ENCODE peak calls at places on chromosomes 5 and 9, in seven cellular contexts. I is HepG2, X is A549, K is body of pancreas, T is sigmoid colon, S is tibial nerve, G is stomach. Y is an unnamed sample.

GRCh38 chr9:132908635-132909034 is 29.9 kb downstream of the SPACA9 start:
- DNase-seq in G (no peak), X (no peak), K (no peak), T (no peak), I (no peak), S (no peak), Y (no peak)

GRCh38 chr5:159987031-159987674 is 21.8 kb upstream of the TTC1 start:
- DNase-seq in K (peak), X (peak), G (peak), S (peak), I (peak), T (peak), Y (peak)

GRCh38 chr5:94540856-94541494 is 77.4 kb downstream of the KIAA0825 start:
- DNase-seq in T (no peak), S (no peak), G (no peak), I (no peak), K (no peak), X (no peak), Y (no peak)

GRCh38 chr5:317086-317811 is 4.3 kb upstream of the AHRR start:
- DNase-seq in I (peak), G (no peak), K (no peak), T (no peak), S (no peak), X (peak), Y (peak)

GRCh38 chr9:33161011-33161588 is 6.0 kb downstream of the B4GALT1 start:
- DNase-seq in K (peak), S (no peak), T (peak), G (peak), X (peak), I (no peak), Y (peak)

GRCh38 chr5:125883223-125883622 is 540.0 kb upstream of the GRAMD2B start:
- DNase-seq in S (no peak), K (no peak), G (no peak), T (no peak), I (no peak), X (no peak), Y (no peak)

GRCh38 chr5:151214614-151215545 is 9.0 kb downstream of the CCDC69 start:
- DNase-seq in G (no peak), K (no peak), X (no peak), T (no peak), S (no peak), I (peak), Y (no peak)

GRCh38 chr5:2320611-2321010 is 430.9 kb downstream of the IRX2 start:
- DNase-seq in K (no peak), G (no peak), S (no peak), I (no peak), T (no peak), X (no peak), Y (no peak)

GRCh38 chr9:34928921-34929320 is 29.2 kb upstream of the PHF24 start:
- DNase-seq in G (no peak), T (no peak), I (peak), K (no peak), S (no peak), X (no peak), Y (no peak)

GRCh38 chr9:76912631-76913275 is 6.8 kb upstream of the PRUNE2 start:
- DNase-seq in I (no peak), G (no peak), K (no peak), S (no peak), X (no peak), T (no peak), Y (no peak)

GRCh38 chr9:4152201-4152600 is 147.7 kb downstream of the GLIS3 start:
- DNase-seq in I (no peak), T (no peak), G (no peak), K (no peak), X (no peak), S (no peak), Y (no peak)

DNA sequence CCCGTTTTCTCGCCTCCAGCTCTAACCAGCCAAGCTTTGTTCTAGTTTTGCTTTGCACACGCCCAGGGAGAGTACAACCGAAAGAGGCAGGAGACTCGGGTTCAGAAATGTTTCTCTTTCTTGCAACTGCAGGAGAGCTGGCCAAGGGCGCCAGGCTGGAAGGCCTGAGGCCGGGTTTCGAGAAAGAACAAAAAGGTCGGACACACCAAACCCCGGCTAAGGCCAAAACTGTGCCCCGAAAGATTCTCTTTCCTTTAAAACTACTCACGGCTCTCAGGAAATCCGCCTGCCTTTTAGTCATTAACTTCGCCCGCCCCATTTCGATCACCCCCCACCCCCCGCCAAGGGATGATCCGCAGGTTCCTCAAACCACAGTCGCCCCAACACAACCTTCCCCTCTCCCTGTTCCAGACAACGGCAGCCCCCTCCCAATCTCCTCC is 624 bp downstream of the FEM1C start:
- DNase-seq in K (peak), G (peak), I (peak), T (peak), S (peak), X (peak), Y (no peak)
- TF ChIP-seq POLR2A in K (no peak), G (no peak), I (no peak), T (no peak), S (no peak), X (no peak), Y (no peak)

DNA sequence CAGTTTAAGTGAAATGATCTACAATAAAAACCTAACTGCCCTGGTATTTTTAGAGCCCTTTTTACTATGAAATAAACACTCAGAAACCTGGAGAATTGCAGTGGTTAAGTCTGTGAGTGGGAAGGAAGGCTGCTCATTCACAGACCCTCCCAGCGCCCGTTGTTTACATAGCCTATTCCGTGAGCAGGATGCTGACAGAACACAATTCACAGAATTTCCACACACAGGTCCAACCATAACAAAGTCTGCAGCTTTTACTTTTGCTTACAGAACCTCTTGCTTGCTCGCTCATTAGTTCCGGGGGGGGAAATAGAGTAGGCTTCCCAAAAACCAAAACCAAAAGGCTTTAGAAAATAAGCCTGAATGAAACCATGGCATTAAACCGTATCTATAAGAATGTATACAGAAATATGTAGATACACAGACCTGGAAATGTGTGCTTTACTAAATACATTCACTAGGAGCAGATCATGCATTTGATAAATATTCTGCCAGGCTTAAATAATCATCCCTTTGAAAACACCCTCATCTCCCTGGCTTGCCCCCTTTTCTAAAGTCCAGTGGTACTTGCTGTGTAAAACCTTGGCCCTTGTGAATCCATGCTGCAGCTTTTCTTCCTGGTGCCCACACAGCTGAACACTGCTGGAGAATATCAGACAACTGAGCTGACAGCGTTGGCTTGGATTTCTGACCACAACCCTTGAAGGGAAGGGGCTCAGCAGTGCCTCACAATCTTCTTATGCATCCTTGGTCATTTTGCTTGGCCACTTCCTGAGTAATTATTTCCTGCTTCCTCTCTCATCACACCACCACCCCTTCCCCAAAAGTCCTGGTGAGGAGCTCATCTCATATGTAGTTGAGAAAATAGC is 128.0 kb downstream of the FANCC start:
- DNase-seq in T (peak), K (no peak), X (no peak), G (no peak), I (peak), S (no peak), Y (no peak)
- H3K4me3 ChIP-seq in T (peak), K (no peak), X (no peak), G (peak), I (no peak), S (no peak), Y (no peak)

DNA sequence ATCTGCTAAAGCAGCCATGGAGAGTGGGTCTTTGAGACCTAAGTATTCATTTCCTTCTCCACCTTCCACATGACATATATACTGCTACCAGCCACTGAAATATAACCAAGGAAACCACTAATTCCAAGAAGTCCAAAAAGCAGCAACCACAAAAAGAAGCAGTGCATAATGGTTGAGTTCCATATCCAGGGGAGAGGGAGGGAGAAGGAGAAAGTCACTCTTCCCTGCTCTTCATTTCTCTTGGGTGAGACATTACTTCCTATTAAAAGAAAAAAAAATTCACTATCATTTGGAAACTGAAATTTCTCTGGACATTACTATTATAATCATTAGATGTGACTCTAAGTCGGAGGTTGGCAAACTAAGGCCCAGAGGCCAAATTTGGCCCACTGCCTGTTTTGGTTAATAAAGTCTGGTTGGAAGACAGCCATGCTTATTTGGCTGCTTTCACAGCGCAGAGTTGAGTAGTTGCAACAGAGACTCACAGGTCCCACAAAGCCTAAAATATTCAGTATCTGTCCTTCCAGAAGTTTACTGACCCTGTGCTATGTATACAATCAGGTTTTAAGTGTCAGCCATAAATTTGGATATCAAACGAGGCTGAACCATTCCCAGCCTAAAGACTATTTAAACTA is 168.6 kb downstream of the MPDZ start:
- DNase-seq in I (no peak), G (peak), X (no peak), S (no peak), K (peak), T (no peak), Y (no peak)
- TF ChIP-seq CTCF in I (no peak), G (no peak), X (no peak), S (no peak), K (no peak), T (no peak), Y (no peak)

GRCh38 chr9:111039203-111039907 is 1.1 kb upstream of the LPAR1 start:
- DNase-seq in T (no peak), X (no peak), G (peak), S (no peak), I (no peak), K (peak), Y (peak)

GRCh38 chr9:111036946-111037743 is 1.1 kb downstream of the LPAR1 start:
- DNase-seq in S (no peak), G (no peak), X (peak), K (no peak), T (no peak), I (no peak), Y (no peak)

GRCh38 chr9:111040494-111040893 is 2.2 kb upstream of the LPAR1 start:
- DNase-seq in T (no peak), I (no peak), G (no peak), S (no peak), K (no peak), X (no peak), Y (no peak)

GRCh38 chr9:111037744-111038335 is 430 bp downstream of the LPAR1 start:
- DNase-seq in X (peak), T (peak), G (peak), K (peak), I (peak), S (peak), Y (peak)

GRCh38 chr9:111038336-111039202 is at the start of gene LPAR1:
- DNase-seq in K (peak), S (peak), G (peak), I (no peak), X (peak), T (peak), Y (peak)
- TF ChIP-seq POLR2A in K (peak), S (no peak), G (no peak), I (no peak), X (peak), T (no peak), Y (no peak)

GRCh38 chr9:97749928-97750327 is 52.8 kb upstream of the XPA start:
- DNase-seq in I (no peak), X (peak), G (no peak), T (no peak), K (no peak), S (no peak), Y (peak)
- H3K4me3 ChIP-seq in I (no peak), X (no peak), G (no peak), T (no peak), K (no peak), S (no peak), Y (no peak)

DNA sequence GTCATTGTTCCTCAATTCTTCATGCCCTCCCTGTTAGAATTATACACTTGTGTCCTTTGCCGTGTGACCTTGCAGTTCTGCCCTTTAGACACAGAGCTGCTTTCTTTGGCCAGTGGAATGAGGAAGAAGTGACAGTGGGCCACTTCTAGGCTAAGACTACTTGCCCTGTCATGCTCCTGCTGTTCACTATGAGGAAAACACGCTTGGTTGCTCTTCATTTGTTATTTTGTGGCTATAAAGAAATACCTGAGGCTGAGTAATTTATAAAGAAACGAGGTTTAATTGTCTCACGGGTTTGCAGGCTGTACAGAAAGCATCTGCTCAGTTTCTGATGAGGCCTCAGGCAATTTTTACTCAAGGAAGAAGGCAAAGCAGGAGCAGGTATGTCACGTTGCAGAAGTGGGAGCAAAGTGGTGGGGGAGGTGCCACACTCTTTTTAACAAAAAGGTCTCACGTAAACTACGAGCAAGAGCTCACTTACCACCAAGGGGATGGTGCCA is 279.1 kb upstream of the DMAC1 start:
- DNase-seq in X (no peak), G (no peak), T (no peak), K (no peak), S (no peak), I (no peak), Y (no peak)
- TF ChIP-seq CTCF in X (no peak), G (no peak), T (no peak), K (no peak), S (no peak), I (no peak), Y (no peak)

GRCh38 chr9:126722252-126722921 is 82.5 kb upstream of the ZBTB43 start:
- DNase-seq in G (peak), X (peak), S (peak), K (peak), I (no peak), T (peak), Y (peak)
- TF ChIP-seq POLR2A in G (no peak), X (no peak), S (no peak), K (peak), I (no peak), T (no peak), Y (no peak)

Y was measured in lower leg skin.